ENCODE peak calls at places on chromosomes 13 and 19, in ten cellular contexts. H is effector memory CD4-positive, alpha-beta T cell; R is right cardiac atrium; D is SK-N-SH; G is left ventricle myocardium inferior; J is transverse colon; C is adipocyte; E is A673; Q is CD8-positive, alpha-beta T cell; O is PC-9. V is an unnamed sample.

GRCh38 chr13:48615017-48615416 is 38.7 kb upstream of the CYSLTR2 start:
- DNase-seq in H (no peak), R (no peak), D (no peak), G (no peak), J (no peak), C (no peak), E (no peak), Q (no peak), O (no peak), V (no peak)

GRCh38 chr19:11378319-11379189 is 4.1 kb downstream of the SWSAP1 start:
- DNase-seq in H (no peak), R (peak; percentile 81), D (peak; percentile 72), G (peak; percentile 44), J (peak; percentile 39), C (peak; percentile 68), E (peak; percentile 64), Q (no peak), O (peak; percentile 88), V (peak; percentile 63)

GRCh38 chr13:37026778-37027177 is 26.2 kb downstream of the EXOSC8 start:
- DNase-seq in H (no peak), R (no peak), D (no peak), G (no peak), J (no peak), C (no peak), E (no peak), Q (no peak), O (no peak), V (no peak)

GRCh38 chr13:38830442-38831045 is 143.7 kb downstream of the FREM2 start:
- DNase-seq in H (no peak), R (no peak), D (no peak), G (no peak), J (no peak), C (no peak), E (no peak), Q (no peak), O (no peak), V (no peak)

GRCh38 chr13:111662895-111663294 is 342.5 kb downstream of the TEX29 start:
- DNase-seq in H (no peak), R (no peak), D (no peak), G (no peak), J (no peak), C (no peak), E (no peak), Q (no peak), O (no peak), V (no peak)

GRCh38 chr13:59531571-59532091 is 632.1 kb downstream of the DIAPH3 start:
- DNase-seq in H (no peak), R (peak; percentile 94), D (no peak), G (peak; percentile 85), J (peak; percentile 40), C (peak; percentile 91), E (peak; percentile 91), Q (no peak), O (no peak), V (no peak)

GRCh38 chr19:43624933-43625332 is 5.5 kb upstream of the ZNF428 start:
- DNase-seq in H (peak; percentile 75), R (peak; percentile 83), D (no peak), G (peak; percentile 36), J (peak; percentile 82), C (no peak), E (no peak), Q (peak; percentile 73), O (no peak), V (peak; percentile 97)

GRCh38 chr19:56177564-56178243 is 1.9 kb downstream of the GALP start:
- DNase-seq in H (no peak), R (no peak), D (no peak), G (no peak), J (no peak), C (no peak), E (no peak), Q (no peak), O (no peak), V (no peak)

GRCh38 chr13:49308104-49308875 is 60.6 kb downstream of the CDADC1 start:
- DNase-seq in H (no peak), R (peak; percentile 95), D (no peak), G (peak; percentile 85), J (peak; percentile 69), C (peak; percentile 26), E (no peak), Q (no peak), O (no peak), V (no peak)

GRCh38 chr13:26132756-26133155 is 80.9 kb upstream of the SHISA2 start:
- DNase-seq in H (no peak), R (no peak), D (no peak), G (no peak), J (no peak), C (peak; percentile 61), E (peak; percentile 42), Q (no peak), O (no peak), V (no peak)

GRCh38 chr13:51601601-51602348 is 17.5 kb downstream of the WDFY2 start:
- DNase-seq in H (no peak), R (no peak), D (no peak), G (no peak), J (no peak), C (no peak), E (no peak), Q (no peak), O (peak; percentile 64), V (no peak)

DNA sequence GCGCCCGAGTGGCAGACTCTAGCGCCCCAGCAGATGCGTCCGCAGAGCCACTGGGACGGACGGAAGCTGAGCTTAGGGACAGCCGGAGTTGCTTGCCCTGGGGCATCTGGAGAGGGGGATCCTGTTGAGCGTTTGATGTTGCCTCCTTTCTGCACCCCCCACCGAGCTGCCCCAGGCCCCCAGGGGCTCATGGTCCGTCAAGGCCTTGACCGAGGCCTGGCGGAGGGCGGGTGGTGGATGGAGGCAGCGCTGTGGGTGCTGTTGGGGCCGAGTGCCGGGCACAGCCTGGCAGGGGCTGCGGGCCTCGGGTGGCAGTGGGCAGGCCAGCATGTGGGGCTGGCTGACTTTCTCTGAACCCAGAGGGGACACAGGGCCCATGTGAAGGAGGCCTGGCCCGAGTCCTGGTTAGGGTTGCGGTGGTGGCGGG is 2.7 kb downstream of the CSNK1G2 start:
- DNase-seq in H (no peak), R (no peak), D (no peak), G (no peak), J (no peak), C (no peak), E (no peak), Q (no peak), O (no peak), V (no peak)
- H3K4me1 ChIP-seq in H (peaks cover 43% of the 10 kb centered on the region), R (peaks cover 8% of the 10 kb centered on the region), D (peaks cover 6% of the 10 kb centered on the region), G (peaks cover 57% of the 10 kb centered on the region), J (peaks cover 25% of the 10 kb centered on the region), C (peaks cover 31% of the 10 kb centered on the region), E (peaks cover 27% of the 10 kb centered on the region), Q (peaks cover 34% of the 10 kb centered on the region), O (peaks cover 6% of the 10 kb centered on the region), V (peaks cover 22% of the 10 kb centered on the region)

DNA sequence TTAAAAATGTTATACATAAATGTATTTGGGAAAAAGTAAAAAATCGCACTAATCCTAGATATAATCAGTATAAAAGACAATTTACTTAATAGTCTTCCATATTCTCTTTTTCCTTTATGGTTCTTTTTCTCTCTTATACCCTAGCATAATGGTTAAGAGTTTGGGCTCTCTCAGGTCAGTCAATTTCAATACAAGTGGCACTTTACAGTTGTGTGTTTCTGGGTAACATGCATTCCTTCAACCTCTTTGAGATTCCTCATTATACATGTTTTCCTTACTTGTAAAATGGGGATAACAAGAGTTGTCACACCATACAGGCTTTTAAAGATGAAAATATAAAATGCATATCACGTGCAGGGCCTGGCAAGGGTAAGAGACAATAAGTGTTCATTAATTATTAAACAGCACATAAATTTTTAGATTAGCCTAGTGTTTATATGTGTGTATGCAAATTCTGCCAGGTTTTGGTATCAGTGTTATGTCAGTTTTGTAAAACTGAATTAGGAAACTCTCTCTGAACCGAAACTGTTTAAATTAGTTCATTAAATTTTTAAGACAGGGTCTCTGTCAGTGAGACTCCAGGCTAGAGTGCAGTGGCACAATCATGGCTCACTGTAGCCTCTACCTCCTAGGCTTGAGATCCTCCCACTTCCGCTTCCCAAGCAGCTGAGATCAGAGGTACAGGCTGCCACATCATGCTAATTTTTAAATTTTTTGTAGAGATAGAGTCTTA is 49.8 kb downstream of the ELF1 start:
- DNase-seq in H (no peak), R (no peak), D (no peak), G (no peak), J (no peak), C (no peak), E (no peak), Q (no peak), O (no peak), V (no peak)
- H3K4me1 ChIP-seq in H (peaks cover 60% of the 10 kb centered on the region), R (peaks cover 7% of the 10 kb centered on the region), D (no peaks in the 10 kb centered on the region), G (peaks cover 94% of the 10 kb centered on the region), J (peaks cover 81% of the 10 kb centered on the region), C (peaks cover 69% of the 10 kb centered on the region), E (peaks cover 20% of the 10 kb centered on the region), Q (peaks cover 97% of the 10 kb centered on the region), O (peaks cover 3% of the 10 kb centered on the region), V (peaks cover 95% of the 10 kb centered on the region)

GRCh38 chr13:27257233-27257568 is 5.8 kb downstream of the RPL21 start:
- DNase-seq in H (no peak), R (no peak), D (no peak), G (no peak), J (no peak), C (no peak), E (no peak), Q (no peak), O (peak; percentile 42), V (no peak)
- H3K4me1 ChIP-seq in H (peaks cover 19% of the 10 kb centered on the region), R (no peaks in the 10 kb centered on the region), D (no peaks in the 10 kb centered on the region), G (peaks cover 45% of the 10 kb centered on the region), J (peaks cover 14% of the 10 kb centered on the region), C (peaks cover 39% of the 10 kb centered on the region), E (no peaks in the 10 kb centered on the region), Q (peaks cover 41% of the 10 kb centered on the region), O (peaks cover 43% of the 10 kb centered on the region), V (peaks cover 27% of the 10 kb centered on the region)

GRCh38 chr13:75511226-75511625 is 26.4 kb downstream of the COMMD6 start:
- DNase-seq in H (no peak), R (no peak), D (no peak), G (no peak), J (no peak), C (no peak), E (no peak), Q (no peak), O (no peak), V (no peak)

GRCh38 chr13:75508002-75508548 is 26.1 kb upstream of the TBC1D4 start:
- DNase-seq in H (no peak), R (peak; percentile 47), D (no peak), G (no peak), J (no peak), C (no peak), E (no peak), Q (no peak), O (no peak), V (no peak)

GRCh38 chr13:75505327-75505726 is 23.4 kb upstream of the TBC1D4 start:
- DNase-seq in H (no peak), R (no peak), D (no peak), G (no peak), J (no peak), C (no peak), E (no peak), Q (no peak), O (no peak), V (no peak)

GRCh38 chr13:75507027-75508001 is 25.3 kb upstream of the TBC1D4 start:
- DNase-seq in H (no peak), R (peak; percentile 40), D (no peak), G (no peak), J (no peak), C (no peak), E (peak; percentile 10), Q (no peak), O (no peak), V (peak; percentile 74)

DNA sequence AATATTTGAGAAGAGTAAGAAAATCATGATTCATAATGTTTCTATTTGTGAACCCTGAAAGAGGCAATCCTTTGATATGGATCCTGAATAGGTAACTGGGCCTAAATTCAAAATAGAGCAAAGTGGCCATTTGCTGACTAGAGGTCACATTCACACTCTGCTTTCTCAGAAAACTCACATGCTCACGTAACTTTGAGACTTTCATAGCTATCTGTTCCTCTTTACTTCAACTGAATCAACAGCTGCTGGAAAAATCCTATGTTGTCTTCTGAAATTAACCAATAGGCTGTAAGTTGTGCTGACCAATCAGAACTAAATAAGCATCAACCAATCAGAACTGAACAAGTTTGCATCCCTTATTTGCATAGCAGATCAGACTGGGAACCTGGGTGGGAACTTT is 24.0 kb upstream of the TBC1D4 start:
- DNase-seq in H (no peak), R (no peak), D (no peak), G (no peak), J (no peak), C (no peak), E (no peak), Q (no peak), O (no peak), V (no peak)
- H3K4me1 ChIP-seq in H (no peaks in the 10 kb centered on the region), R (no peaks in the 10 kb centered on the region), D (no peaks in the 10 kb centered on the region), G (no peaks in the 10 kb centered on the region), J (no peaks in the 10 kb centered on the region), C (no peaks in the 10 kb centered on the region), E (peaks cover 7% of the 10 kb centered on the region), Q (no peaks in the 10 kb centered on the region), O (peaks cover 4% of the 10 kb centered on the region), V (peaks cover 10% of the 10 kb centered on the region)